ENCODE peak calls at places on chromosomes 1 and 21, in eight cellular contexts. C is neural crest cell, E is GM20000, H is neural progenitor cell, Y is astrocyte of the spinal cord, N is tibial nerve, G is right lobe of liver, B is mesothelial cell of epicardium. L is an unnamed sample.

GRCh38 chr1:53699981-53700380 is 39.0 kb downstream of the GLIS1 start:
- DNase-seq in B (no peak), Y (no peak), E (no peak), N (no peak), C (no peak), G (no peak), H (no peak), L (no peak)

GRCh38 chr1:201016211-201016651 is 7.3 kb downstream of the KIF21B start:
- DNase-seq in G (no peak), H (no peak), N (no peak), E (no peak), B (peak; percentile 71), Y (peak; percentile 26), C (no peak), L (no peak)

GRCh38 chr1:151801310-151801820 is 3.9 kb downstream of the LINGO4 start:
- DNase-seq in N (no peak), Y (no peak), E (no peak), C (no peak), B (no peak), H (no peak), G (no peak), L (no peak)

GRCh38 chr1:59422921-59423575 is 126.2 kb downstream of the FGGY start:
- DNase-seq in N (peak; percentile 89), E (no peak), C (no peak), B (no peak), G (peak; percentile 98), H (no peak), Y (no peak), L (no peak)

GRCh38 chr21:34965200-34966174 is 83.6 kb downstream of the RUNX1 start:
- DNase-seq in Y (peak; percentile 52), H (no peak), N (no peak), C (no peak), G (no peak), E (no peak), B (no peak), L (no peak)

GRCh38 chr1:151069103-151069486 is 1.5 kb upstream of the GABPB2 start:
- DNase-seq in Y (no peak), E (no peak), H (no peak), C (no peak), N (no peak), B (no peak), G (no peak), L (no peak)

GRCh38 chr1:246632584-246633168 is 66.4 kb downstream of the CNST start:
- DNase-seq in E (no peak), G (no peak), H (peak; percentile 8), Y (peak; percentile 86), N (no peak), C (no peak), B (no peak), L (no peak)

GRCh38 chr1:240031009-240031408 is 60.7 kb upstream of the FMN2 start:
- DNase-seq in E (no peak), H (no peak), B (no peak), C (no peak), G (no peak), Y (peak; percentile 94), N (no peak), L (no peak)

GRCh38 chr1:85884372-85885035 is 176.3 kb upstream of the ZNHIT6 start:
- DNase-seq in N (no peak), H (peak; percentile 47), B (no peak), E (peak; percentile 4), Y (peak; percentile 40), G (no peak), C (no peak), L (no peak)

GRCh38 chr1:17066530-17067426 is 12.9 kb upstream of the SDHB start:
- DNase-seq in N (no peak), B (no peak), H (no peak), C (no peak), G (no peak), E (no peak), Y (no peak), L (no peak)

GRCh38 chr1:27001570-27002360 is 8.3 kb downstream of the TRNP1 start:
- DNase-seq in C (peak; percentile 62), E (no peak), H (no peak), N (peak; percentile 69), Y (no peak), G (peak; percentile 50), B (no peak), L (no peak)

GRCh38 chr1:26998319-26999300 is 5.1 kb downstream of the TRNP1 start:
- DNase-seq in E (no peak), H (no peak), G (no peak), B (no peak), N (no peak), C (no peak), Y (peak; percentile 53), L (no peak)

GRCh38 chr1:27000092-27000816 is 6.8 kb downstream of the TRNP1 start:
- DNase-seq in B (no peak), G (no peak), N (no peak), H (no peak), E (no peak), Y (no peak), C (no peak), L (no peak)

GRCh38 chr1:27000817-27001460 is 7.4 kb downstream of the TRNP1 start:
- DNase-seq in B (no peak), H (no peak), N (no peak), E (no peak), G (no peak), Y (peak; percentile 76), C (no peak), L (no peak)

DNA sequence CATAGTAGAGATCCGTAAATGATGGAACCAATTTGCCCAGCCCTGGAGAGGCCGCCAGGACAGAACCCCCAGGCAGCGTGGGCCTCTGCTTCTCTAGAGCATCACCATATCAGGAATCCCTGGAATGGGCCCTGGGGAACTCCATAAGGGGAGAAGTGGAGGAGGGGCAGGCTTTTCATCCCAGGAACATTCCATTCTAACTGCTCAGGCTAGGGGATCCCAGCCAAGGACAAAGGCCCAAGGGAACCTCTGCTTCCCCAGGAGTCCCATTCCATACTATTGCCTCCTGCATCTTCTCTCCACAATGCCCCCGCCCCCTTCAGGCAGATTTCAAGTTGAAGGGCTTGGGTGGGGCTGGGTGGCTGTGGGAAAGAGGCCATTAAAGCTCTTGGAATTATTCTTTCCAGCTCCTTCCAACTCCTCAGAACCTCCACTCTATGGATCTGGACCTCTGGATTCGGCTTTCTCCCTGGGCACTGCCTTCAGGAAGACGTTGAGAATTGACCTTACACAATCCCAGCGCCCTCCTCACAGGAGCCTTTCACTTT is 6.0 kb downstream of the TRNP1 start:
- DNase-seq in Y (peak; percentile 96), B (peak; percentile 49), C (no peak), N (peak; percentile 74), H (peak; percentile 85), E (no peak), G (peak; percentile 51), L (no peak)
- TF ChIP-seq CTCF in Y (peak; percentile 20), B (no peak), C (no peak), N (no peak), H (no peak), E (no peak), G (no peak), L (no peak)

GRCh38 chr1:66519988-66520387 is 14.0 kb upstream of the SGIP1 start:
- DNase-seq in B (no peak), G (no peak), E (no peak), C (no peak), H (no peak), Y (no peak), N (no peak), L (no peak)

GRCh38 chr1:66517959-66518358 is 16.0 kb upstream of the SGIP1 start:
- DNase-seq in B (no peak), E (no peak), Y (no peak), C (no peak), G (no peak), N (no peak), H (no peak), L (no peak)

GRCh38 chr1:66520655-66521054 is 13.3 kb upstream of the SGIP1 start:
- DNase-seq in B (no peak), E (no peak), C (no peak), H (no peak), G (no peak), Y (no peak), N (no peak), L (no peak)

GRCh38 chr1:66521736-66522365 is 12.1 kb upstream of the SGIP1 start:
- DNase-seq in Y (peak; percentile 76), C (no peak), G (no peak), N (no peak), H (no peak), E (no peak), B (no peak), L (no peak)

DNA sequence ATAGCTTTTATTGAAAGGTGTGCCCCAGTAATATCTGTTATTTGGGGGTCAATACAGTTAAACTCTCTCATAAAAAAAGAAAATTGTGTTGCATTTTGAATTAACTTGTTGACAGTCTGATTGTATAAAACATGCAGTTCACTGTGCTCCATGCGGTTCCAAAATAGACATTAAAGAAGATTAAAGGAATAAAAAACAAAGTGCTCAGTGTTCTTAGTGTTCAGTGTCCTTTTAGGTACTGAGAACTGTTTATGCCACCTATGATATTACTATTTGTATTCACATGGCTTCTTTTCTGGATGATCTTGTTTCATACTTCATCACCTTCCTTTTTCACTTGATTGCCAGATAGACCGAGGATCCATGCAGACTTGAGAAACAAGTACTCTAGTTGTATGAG is 15.3 kb upstream of the SGIP1 start:
- DNase-seq in G (no peak), H (no peak), B (no peak), Y (no peak), E (no peak), N (no peak), C (no peak), L (no peak)
- TF ChIP-seq CTCF in G (no peak), H (no peak), B (no peak), Y (no peak), E (no peak), N (no peak), C (no peak), L (no peak)

GRCh38 chr1:161484613-161485012 is 20.6 kb upstream of the FCGR2A start:
- DNase-seq in Y (no peak), H (no peak), E (no peak), N (no peak), C (no peak), B (no peak), G (no peak), L (no peak)
- TF ChIP-seq CTCF in Y (peak; percentile 26), H (peak; percentile 24), E (no peak), N (peak; percentile 9), C (peak; percentile 38), B (peak; percentile 26), G (peak; percentile 20), L (peak; percentile 39)

GRCh38 chr21:45156459-45156858 is 82.1 kb downstream of the ADARB1 start:
- DNase-seq in H (no peak), E (no peak), C (no peak), G (no peak), B (no peak), N (no peak), Y (no peak), L (no peak)

GRCh38 chr21:45155910-45156309 is 81.5 kb downstream of the ADARB1 start:
- DNase-seq in B (no peak), C (no peak), Y (no peak), H (no peak), G (peak; percentile 32), N (no peak), E (no peak), L (no peak)

GRCh38 chr21:45161039-45161945 is 86.9 kb downstream of the ADARB1 start:
- DNase-seq in G (peak; percentile 37), E (no peak), B (no peak), N (no peak), H (peak; percentile 58), Y (no peak), C (no peak), L (peak; percentile 65)

GRCh38 chr21:45157932-45158331 is 83.6 kb downstream of the ADARB1 start:
- DNase-seq in H (no peak), N (no peak), B (no peak), G (no peak), C (no peak), Y (no peak), E (no peak), L (peak; percentile 51)

GRCh38 chr21:45158491-45159423 is 84.4 kb downstream of the ADARB1 start:
- DNase-seq in E (no peak), Y (no peak), C (no peak), N (no peak), B (no peak), G (no peak), H (no peak), L (peak; percentile 27)
- TF ChIP-seq CTCF in E (no peak), Y (no peak), C (no peak), N (no peak), B (no peak), G (no peak), H (no peak), L (no peak)

L was measured in type B pancreatic cell.